ENCODE peak calls at places on chromosomes 6 and 20, in ten cellular contexts. S, L, T, F, I, G, P, Q, U and W are unnamed samples.

GRCh38 chr6:1856381-1856780 is 246.7 kb downstream of the FOXC1 start:
- DNase-seq in T (peak; percentile 81), Q (no peak), L (no peak), U (no peak), F (peak; percentile 75), I (peak; percentile 56), P (no peak), S (no peak), G (no peak), W (no peak)

GRCh38 chr6:1872649-1873131 is 263.0 kb downstream of the FOXC1 start:
- DNase-seq in I (no peak), P (peak; percentile 26), S (no peak), F (peak; percentile 79), T (no peak), L (no peak), U (no peak), G (peak; percentile 90), Q (peak; percentile 91), W (peak; percentile 60)

GRCh38 chr6:162184465-162184864 is 543.1 kb downstream of the PRKN start:
- DNase-seq in F (no peak), T (no peak), U (no peak), Q (no peak), L (no peak), P (no peak), I (no peak), G (no peak), S (no peak), W (no peak)

GRCh38 chr20:29873946-29874345 is 1383.5 kb upstream of the DEFB115 start:
- DNase-seq in S (no peak), T (no peak), G (peak; percentile 78), P (peak; percentile 57), U (peak; percentile 58), I (no peak), F (peak; percentile 22), Q (peak; percentile 23), L (no peak), W (peak; percentile 62)

GRCh38 chr20:51622004-51622874 is 79.7 kb upstream of the NFATC2 start:
- DNase-seq in F (no peak), Q (no peak), T (no peak), P (no peak), L (peak; percentile 95), G (no peak), I (no peak), S (no peak), U (no peak), W (no peak)

GRCh38 chr6:81480139-81480538 is 272.3 kb downstream of the TENT5A start:
- DNase-seq in S (no peak), U (no peak), T (no peak), I (no peak), Q (no peak), L (peak; percentile 73), G (no peak), P (no peak), F (peak; percentile 17), W (no peak)

GRCh38 chr6:13364842-13365241 is 36.5 kb upstream of the TBC1D7 start:
- DNase-seq in I (no peak), P (no peak), S (no peak), G (no peak), L (no peak), F (no peak), T (no peak), Q (no peak), U (no peak), W (no peak)

GRCh38 chr6:63839485-63839884 is 203.9 kb downstream of the PHF3 start:
- DNase-seq in G (no peak), F (peak; percentile 71), T (no peak), I (no peak), U (no peak), Q (peak; percentile 32), S (no peak), P (no peak), L (no peak), W (no peak)

GRCh38 chr20:63013207-63013606 is 6.4 kb upstream of the BHLHE23 start:
- DNase-seq in L (no peak), P (no peak), T (no peak), G (no peak), I (no peak), U (no peak), S (no peak), F (no peak), Q (no peak), W (no peak)

GRCh38 chr20:63015665-63016361 is 9.0 kb upstream of the BHLHE23 start:
- DNase-seq in G (no peak), S (no peak), T (no peak), F (no peak), P (no peak), U (no peak), Q (no peak), L (no peak), I (no peak), W (no peak)

GRCh38 chr20:63014710-63015109 is 7.9 kb upstream of the BHLHE23 start:
- DNase-seq in U (peak; percentile 77), L (no peak), S (no peak), G (peak; percentile 95), Q (no peak), I (no peak), T (no peak), P (peak; percentile 95), F (no peak), W (no peak)

GRCh38 chr20:63015147-63015664 is 8.4 kb upstream of the BHLHE23 start:
- DNase-seq in T (no peak), P (no peak), I (no peak), G (no peak), S (no peak), U (no peak), Q (no peak), L (no peak), F (no peak), W (no peak)

DNA sequence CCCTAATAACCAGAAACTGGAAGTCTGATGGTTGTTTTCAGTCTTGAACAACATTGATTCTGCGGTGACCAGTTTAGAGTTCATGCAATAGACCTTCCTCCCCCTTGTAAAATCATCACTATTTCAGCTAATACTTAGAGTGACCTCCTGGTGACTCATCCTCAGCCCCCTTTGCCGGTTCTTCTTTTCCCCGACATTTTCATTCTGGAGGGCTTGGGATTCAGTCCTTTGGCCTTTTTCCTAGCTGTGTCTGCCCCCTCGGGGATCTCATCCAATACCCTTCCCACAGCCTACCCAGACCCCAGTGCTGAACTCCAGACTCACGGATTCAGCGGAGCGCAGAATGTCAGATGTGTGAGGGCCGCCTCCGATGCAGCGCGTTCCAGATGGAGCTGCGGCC is 7.5 kb upstream of the BHLHE23 start:
- DNase-seq in F (no peak), Q (no peak), P (no peak), U (no peak), I (no peak), S (no peak), G (no peak), L (no peak), T (no peak), W (no peak)
- H3K27me3 ChIP-seq in F (peaks cover 71% of the 10 kb centered on the region), Q (peaks cover 40% of the 10 kb centered on the region), P (peaks cover 8% of the 10 kb centered on the region), U (peaks cover 3% of the 10 kb centered on the region), I (peaks cover 4% of the 10 kb centered on the region), S (peaks cover 32% of the 10 kb centered on the region), G (peaks cover 61% of the 10 kb centered on the region), L (peaks cover 79% of the 10 kb centered on the region), T (peaks cover 35% of the 10 kb centered on the region), W (peaks cover 91% of the 10 kb centered on the region)

DNA sequence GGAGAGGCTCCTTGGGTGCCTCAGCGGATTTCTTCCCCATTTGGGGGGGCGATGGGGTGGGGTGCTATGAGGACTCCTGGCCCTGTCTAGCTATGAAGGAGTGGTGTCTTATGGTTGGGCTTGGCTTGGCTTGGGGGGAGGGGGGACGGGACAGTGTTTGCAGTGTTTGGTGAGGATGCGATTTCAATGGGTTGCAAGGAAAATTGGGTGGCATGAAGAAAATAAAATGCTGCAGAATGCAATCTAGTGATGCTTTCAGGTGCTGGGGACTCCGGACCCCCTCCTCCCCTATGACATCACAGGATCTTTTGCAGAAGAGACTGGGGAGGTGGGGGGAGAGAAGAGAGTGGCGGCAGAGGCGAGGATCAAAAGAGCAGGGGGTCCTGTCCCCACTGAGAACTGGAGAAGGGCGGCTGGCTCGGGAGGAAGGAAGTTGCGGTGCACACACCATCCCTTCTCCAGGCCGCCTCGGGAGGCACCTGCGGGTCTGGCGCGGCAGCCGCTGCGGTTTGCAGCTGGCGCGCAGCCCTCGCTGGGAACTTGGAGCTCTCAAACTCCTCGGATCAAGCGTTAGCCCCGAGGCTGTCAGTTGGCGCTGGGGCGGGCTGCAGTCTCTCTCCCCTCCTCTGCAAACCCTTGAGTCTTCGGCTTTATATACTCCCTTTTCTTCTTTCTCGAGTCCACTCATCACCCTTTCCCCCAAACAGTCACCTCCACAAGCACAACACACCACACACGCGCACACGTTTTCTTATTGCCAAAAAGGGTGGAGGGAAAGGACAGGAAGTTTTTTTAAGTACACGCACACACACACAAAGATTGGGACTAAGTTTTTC is 180.8 kb downstream of the TBXT start:
- DNase-seq in F (peak; percentile 61), I (peak; percentile 59), Q (peak; percentile 50), T (no peak), P (peak; percentile 80), U (no peak), S (no peak), L (no peak), G (peak; percentile 72), W (no peak)
- H3K27me3 ChIP-seq in F (no peaks in the 10 kb centered on the region), I (no peaks in the 10 kb centered on the region), Q (peaks cover 100% of the 10 kb centered on the region), T (no peaks in the 10 kb centered on the region), P (peaks cover 79% of the 10 kb centered on the region), U (peaks cover 18% of the 10 kb centered on the region), S (peaks cover 12% of the 10 kb centered on the region), L (peaks cover 38% of the 10 kb centered on the region), G (peaks cover 92% of the 10 kb centered on the region), W (peaks cover 48% of the 10 kb centered on the region)

GRCh38 chr6:11534561-11534960 is 3.0 kb upstream of the TMEM170B start:
- DNase-seq in L (no peak), F (no peak), P (no peak), U (no peak), G (no peak), Q (no peak), T (no peak), S (no peak), I (no peak), W (no peak)
- H3K27me3 ChIP-seq in L (peaks cover 10% of the 10 kb centered on the region), F (peaks cover 23% of the 10 kb centered on the region), P (peaks cover 14% of the 10 kb centered on the region), U (no peaks in the 10 kb centered on the region), G (peaks cover 24% of the 10 kb centered on the region), Q (peaks cover 34% of the 10 kb centered on the region), T (no peaks in the 10 kb centered on the region), S (no peaks in the 10 kb centered on the region), I (no peaks in the 10 kb centered on the region), W (peaks cover 47% of the 10 kb centered on the region)

GRCh38 chr6:108175176-108175591 is 9.4 kb downstream of the NR2E1 start:
- DNase-seq in U (no peak), S (no peak), T (no peak), P (no peak), I (no peak), L (no peak), Q (no peak), F (no peak), G (no peak), W (no peak)

GRCh38 chr6:108179741-108180140 is 13.9 kb downstream of the NR2E1 start:
- DNase-seq in T (no peak), G (no peak), P (peak; percentile 71), F (no peak), S (no peak), Q (no peak), L (no peak), U (no peak), I (no peak), W (no peak)

GRCh38 chr6:108175592-108176279 is 9.9 kb downstream of the NR2E1 start:
- DNase-seq in L (no peak), I (no peak), G (peak; percentile 85), Q (no peak), T (no peak), F (no peak), S (no peak), P (peak; percentile 84), U (no peak), W (no peak)

GRCh38 chr6:108174371-108175175 is 8.8 kb downstream of the NR2E1 start:
- DNase-seq in P (peak; percentile 88), G (peak; percentile 93), L (no peak), I (no peak), Q (peak; percentile 84), F (peak; percentile 44), U (peak; percentile 69), S (no peak), T (no peak), W (no peak)

DNA sequence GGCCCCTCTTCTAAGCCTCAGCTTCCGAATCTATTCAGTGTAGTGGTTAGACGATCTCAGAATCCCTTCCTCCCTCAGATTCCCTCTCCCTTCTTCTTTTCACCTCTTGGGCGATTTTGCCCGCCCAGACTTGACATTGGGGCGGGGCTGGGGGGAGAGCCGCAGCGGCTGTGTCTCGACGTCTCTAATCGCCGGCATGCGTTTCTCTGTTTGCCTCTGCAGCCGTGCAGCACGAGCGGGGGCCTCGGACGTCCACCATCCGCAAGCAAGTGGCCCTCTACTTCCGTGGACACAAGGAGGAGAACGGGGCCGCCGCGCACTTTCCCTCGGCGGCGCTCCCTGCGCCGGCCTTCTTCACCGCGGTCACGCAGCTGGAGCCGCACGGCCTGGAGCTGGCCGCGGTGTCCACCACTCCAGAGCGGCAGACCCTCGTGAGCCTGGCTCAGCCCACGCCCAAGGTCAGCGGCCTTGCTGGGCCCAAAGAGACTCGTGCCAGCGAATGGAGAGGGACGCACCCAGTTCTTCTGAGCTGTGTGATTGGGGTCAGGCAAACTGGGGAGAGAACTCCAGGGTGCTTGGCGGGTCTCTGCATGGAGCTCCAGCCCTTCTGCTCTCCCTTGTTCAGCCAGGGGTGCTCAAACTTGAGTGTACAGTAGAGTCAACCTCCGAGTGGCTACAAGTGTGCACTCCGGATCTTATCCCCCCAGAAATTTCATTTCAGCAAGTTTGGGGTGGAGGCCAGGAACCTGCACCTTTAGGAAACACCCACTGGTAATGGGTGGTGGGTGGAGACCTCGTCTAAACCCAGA is 10.7 kb downstream of the NR2E1 start:
- DNase-seq in U (no peak), L (no peak), F (no peak), I (no peak), S (no peak), P (peak; percentile 62), Q (no peak), T (no peak), G (no peak), W (no peak)
- H3K27me3 ChIP-seq in U (peaks cover 38% of the 10 kb centered on the region), L (no peaks in the 10 kb centered on the region), F (peaks cover 63% of the 10 kb centered on the region), I (no peaks in the 10 kb centered on the region), S (peaks cover 9% of the 10 kb centered on the region), P (peaks cover 74% of the 10 kb centered on the region), Q (peaks cover 100% of the 10 kb centered on the region), T (peaks cover 61% of the 10 kb centered on the region), G (peaks cover 100% of the 10 kb centered on the region), W (no peaks in the 10 kb centered on the region)